ENCODE peak calls at places on chromosomes 11 and 22, in eight cellular contexts. C, P, Y, X, I, F, N and K are unnamed samples.

GRCh38 chr11:112294688-112295340 is 34.2 kb upstream of the PLET1 start:
- DNase-seq in C (no peak), P (no peak), Y (no peak), X (no peak), I (no peak), F (no peak), N (no peak), K (no peak)

GRCh38 chr11:61473370-61474025 is 35.1 kb upstream of the LRRC10B start:
- DNase-seq in C (peak), P (no peak), Y (no peak), X (no peak), I (peak), F (no peak), N (no peak), K (no peak)

GRCh38 chr11:131668867-131669780 is 298.7 kb downstream of the NTM start:
- DNase-seq in C (peak), P (no peak), Y (no peak), X (no peak), I (peak), F (peak), N (peak), K (no peak)

GRCh38 chr11:16001044-16001568 is 355.2 kb downstream of the SOX6 start:
- DNase-seq in C (no peak), P (no peak), Y (no peak), X (no peak), I (no peak), F (no peak), N (peak), K (no peak)

GRCh38 chr11:451738-452137 is 1.7 kb downstream of the PTDSS2 start:
- DNase-seq in C (no peak), P (peak), Y (no peak), X (no peak), I (no peak), F (no peak), N (no peak), K (no peak)

GRCh38 chr11:9473408-9473807 is 12.6 kb downstream of the ZNF143 start:
- DNase-seq in C (no peak), P (no peak), Y (no peak), X (no peak), I (no peak), F (no peak), N (peak), K (no peak)

GRCh38 chr11:60795291-60795690 is 10.2 kb downstream of the MS4A10 start:
- DNase-seq in C (no peak), P (peak), Y (no peak), X (no peak), I (no peak), F (no peak), N (no peak), K (no peak)

GRCh38 chr11:105132716-105133511 is 6.7 kb downstream of the CARD18 start:
- DNase-seq in C (peak), P (no peak), Y (peak), X (no peak), I (peak), F (no peak), N (no peak), K (no peak)

GRCh38 chr22:29695129-29695926 is 24.5 kb upstream of the CABP7 start:
- DNase-seq in C (no peak), P (no peak), Y (no peak), X (no peak), I (no peak), F (no peak), N (no peak), K (no peak)